ENCODE peak calls at places on chromosomes 7 and 10, in eight cellular contexts. One of them, this sample, is unnamed.

GRCh38 chr7:103799298-103799697 is 190.2 kb downstream of the RELN start:
- DNase-seq in HCT116: no peak
- DNase-seq in PC-3: no peak
- DNase-seq in GM23338: no peak
- DNase-seq in neural progenitor cell: no peak
- DNase-seq in OCI-LY7: no peak
- DNase-seq in GM23248: no peak
- DNase-seq in hepatocyte: no peak
- DNase-seq in this sample: no peak

GRCh38 chr7:156875766-156876165 is 17.2 kb downstream of the LMBR1 start:
- DNase-seq in HCT116: no peak
- DNase-seq in PC-3: no peak
- DNase-seq in GM23338: no peak
- DNase-seq in neural progenitor cell: no peak
- DNase-seq in OCI-LY7: no peak
- DNase-seq in GM23248: no peak
- DNase-seq in hepatocyte: no peak
- DNase-seq in this sample: no peak

GRCh38 chr7:5443678-5444077 is 20.0 kb upstream of the TNRC18 start:
- DNase-seq in HCT116: no peak
- DNase-seq in PC-3: no peak
- DNase-seq in GM23338: no peak
- DNase-seq in neural progenitor cell: no peak
- DNase-seq in OCI-LY7: no peak
- DNase-seq in GM23248: no peak
- DNase-seq in hepatocyte: no peak
- DNase-seq in this sample: no peak

GRCh38 chr7:123114288-123114687 is 85.5 kb downstream of the SLC13A1 start:
- DNase-seq in HCT116: no peak
- DNase-seq in PC-3: no peak
- DNase-seq in GM23338: no peak
- DNase-seq in neural progenitor cell: no peak
- DNase-seq in OCI-LY7: no peak
- DNase-seq in GM23248: no peak
- DNase-seq in hepatocyte: no peak
- DNase-seq in this sample: no peak

GRCh38 chr10:31526681-31527080 is 207.7 kb downstream of the ZEB1 start:
- DNase-seq in HCT116: no peak
- DNase-seq in PC-3: no peak
- DNase-seq in GM23338: peak
- DNase-seq in neural progenitor cell: no peak
- DNase-seq in OCI-LY7: no peak
- DNase-seq in GM23248: peak
- DNase-seq in hepatocyte: no peak
- DNase-seq in this sample: no peak

GRCh38 chr7:918118-918425 is 36.4 kb downstream of the ADAP1 start:
- DNase-seq in HCT116: no peak
- DNase-seq in PC-3: no peak
- DNase-seq in GM23338: no peak
- DNase-seq in neural progenitor cell: no peak
- DNase-seq in OCI-LY7: no peak
- DNase-seq in GM23248: no peak
- DNase-seq in hepatocyte: no peak
- DNase-seq in this sample: no peak

GRCh38 chr10:98659951-98660350 is 213.2 kb upstream of the HPS1 start:
- DNase-seq in HCT116: no peak
- DNase-seq in PC-3: no peak
- DNase-seq in GM23338: no peak
- DNase-seq in neural progenitor cell: no peak
- DNase-seq in OCI-LY7: no peak
- DNase-seq in GM23248: no peak
- DNase-seq in hepatocyte: no peak
- DNase-seq in this sample: no peak

GRCh38 chr10:20157314-20157713 is 341.1 kb downstream of the PLXDC2 start:
- DNase-seq in HCT116: no peak
- DNase-seq in PC-3: no peak
- DNase-seq in GM23338: no peak
- DNase-seq in neural progenitor cell: no peak
- DNase-seq in OCI-LY7: no peak
- DNase-seq in GM23248: no peak
- DNase-seq in hepatocyte: no peak
- DNase-seq in this sample: no peak

GRCh38 chr10:77299257-77299656 is 338.4 kb downstream of the KCNMA1 start:
- DNase-seq in HCT116: no peak
- DNase-seq in PC-3: no peak
- DNase-seq in GM23338: no peak
- DNase-seq in neural progenitor cell: no peak
- DNase-seq in OCI-LY7: no peak
- DNase-seq in GM23248: no peak
- DNase-seq in hepatocyte: no peak
- DNase-seq in this sample: no peak

GRCh38 chr7:2701832-2702593 is 14.0 kb downstream of the AMZ1 start:
- DNase-seq in HCT116: no peak
- DNase-seq in PC-3: no peak
- DNase-seq in GM23338: no peak
- DNase-seq in neural progenitor cell: no peak
- DNase-seq in OCI-LY7: no peak
- DNase-seq in GM23248: peak
- DNase-seq in hepatocyte: no peak
- DNase-seq in this sample: peak

DNA sequence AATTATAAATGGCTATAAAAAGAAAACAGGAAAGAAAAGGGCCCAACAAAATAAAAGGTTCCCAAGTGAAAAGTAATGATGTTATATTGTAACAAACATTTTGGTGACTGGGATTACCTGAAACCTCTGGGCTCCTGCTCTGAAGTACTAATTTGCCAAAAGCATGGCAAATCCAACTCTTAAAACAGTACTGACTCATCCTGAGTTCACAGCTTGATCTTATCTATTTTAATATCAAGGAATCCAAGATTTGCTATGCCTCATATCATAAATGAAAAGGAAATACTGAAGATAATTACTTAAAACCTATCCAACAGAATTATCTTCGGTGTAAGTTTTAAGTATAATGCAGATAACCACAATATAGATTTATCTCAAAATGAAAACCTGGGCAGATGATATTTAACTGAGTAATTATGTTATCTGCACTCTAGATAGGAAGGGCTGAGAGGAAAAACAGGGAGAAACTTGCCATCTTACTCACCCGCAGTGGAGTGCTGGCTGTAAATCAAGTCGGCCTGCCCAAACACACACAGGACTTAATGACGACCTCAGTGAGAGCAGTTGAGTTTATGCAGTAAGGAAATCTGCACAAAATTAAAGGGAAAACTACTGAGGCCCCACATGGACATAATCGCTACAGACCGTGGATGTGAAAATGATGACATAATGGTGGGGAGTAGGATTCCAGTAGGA is 48.4 kb downstream of the MPP7 start:
- DNase-seq in HCT116: peak
- DNase-seq in PC-3: peak
- DNase-seq in GM23338: no peak
- DNase-seq in neural progenitor cell: no peak
- DNase-seq in OCI-LY7: no peak
- DNase-seq in GM23248: peak
- DNase-seq in hepatocyte: peak
- DNase-seq in this sample: no peak
- TF ChIP-seq EZH2phosphoT487 in HCT116: no peak
- TF ChIP-seq EZH2phosphoT487 in PC-3: no peak
- TF ChIP-seq EZH2phosphoT487 in GM23338: no peak
- TF ChIP-seq EZH2phosphoT487 in neural progenitor cell: no peak
- TF ChIP-seq EZH2phosphoT487 in OCI-LY7: no peak
- TF ChIP-seq EZH2phosphoT487 in GM23248: no peak
- TF ChIP-seq EZH2phosphoT487 in hepatocyte: no peak
- TF ChIP-seq EZH2phosphoT487 in this sample: no peak

GRCh38 chr10:128982179-128982915 is 484.7 kb upstream of the MGMT start:
- DNase-seq in HCT116: no peak
- DNase-seq in PC-3: no peak
- DNase-seq in GM23338: no peak
- DNase-seq in neural progenitor cell: no peak
- DNase-seq in OCI-LY7: no peak
- DNase-seq in GM23248: no peak
- DNase-seq in hepatocyte: no peak
- DNase-seq in this sample: no peak
- TF ChIP-seq EZH2phosphoT487 in HCT116: no peak
- TF ChIP-seq EZH2phosphoT487 in PC-3: no peak
- TF ChIP-seq EZH2phosphoT487 in GM23338: no peak
- TF ChIP-seq EZH2phosphoT487 in neural progenitor cell: no peak
- TF ChIP-seq EZH2phosphoT487 in OCI-LY7: no peak
- TF ChIP-seq EZH2phosphoT487 in GM23248: no peak
- TF ChIP-seq EZH2phosphoT487 in hepatocyte: no peak
- TF ChIP-seq EZH2phosphoT487 in this sample: no peak

GRCh38 chr10:132961-133898 is 2.0 kb upstream of the ZMYND11 start:
- DNase-seq in HCT116: no peak
- DNase-seq in PC-3: peak
- DNase-seq in GM23338: peak
- DNase-seq in neural progenitor cell: peak
- DNase-seq in OCI-LY7: no peak
- DNase-seq in GM23248: peak
- DNase-seq in hepatocyte: peak
- DNase-seq in this sample: no peak

GRCh38 chr10:134743-135600 is at the start of gene ZMYND11:
- DNase-seq in HCT116: no peak
- DNase-seq in PC-3: peak
- DNase-seq in GM23338: peak
- DNase-seq in neural progenitor cell: peak
- DNase-seq in OCI-LY7: peak
- DNase-seq in GM23248: peak
- DNase-seq in hepatocyte: peak
- DNase-seq in this sample: peak

GRCh38 chr10:136465-136762 is 1.2 kb downstream of the ZMYND11 start:
- DNase-seq in HCT116: no peak
- DNase-seq in PC-3: no peak
- DNase-seq in GM23338: no peak
- DNase-seq in neural progenitor cell: no peak
- DNase-seq in OCI-LY7: no peak
- DNase-seq in GM23248: no peak
- DNase-seq in hepatocyte: no peak
- DNase-seq in this sample: no peak

GRCh38 chr10:135601-136464 is 578 bp downstream of the ZMYND11 start:
- DNase-seq in HCT116: no peak
- DNase-seq in PC-3: peak
- DNase-seq in GM23338: peak
- DNase-seq in neural progenitor cell: peak
- DNase-seq in OCI-LY7: peak
- DNase-seq in GM23248: peak
- DNase-seq in hepatocyte: peak
- DNase-seq in this sample: peak

GRCh38 chr10:134205-134742 is 981 bp upstream of the ZMYND11 start:
- DNase-seq in HCT116: no peak
- DNase-seq in PC-3: peak
- DNase-seq in GM23338: peak
- DNase-seq in neural progenitor cell: peak
- DNase-seq in OCI-LY7: no peak
- DNase-seq in GM23248: no peak
- DNase-seq in hepatocyte: peak
- DNase-seq in this sample: no peak
- TF ChIP-seq EZH2phosphoT487 in HCT116: no peak
- TF ChIP-seq EZH2phosphoT487 in PC-3: no peak
- TF ChIP-seq EZH2phosphoT487 in GM23338: no peak
- TF ChIP-seq EZH2phosphoT487 in neural progenitor cell: peak
- TF ChIP-seq EZH2phosphoT487 in OCI-LY7: no peak
- TF ChIP-seq EZH2phosphoT487 in GM23248: no peak
- TF ChIP-seq EZH2phosphoT487 in hepatocyte: no peak
- TF ChIP-seq EZH2phosphoT487 in this sample: no peak

GRCh38 chr10:132596742-132597279 is 59.2 kb downstream of the INPP5A start:
- DNase-seq in HCT116: no peak
- DNase-seq in PC-3: no peak
- DNase-seq in GM23338: no peak
- DNase-seq in neural progenitor cell: no peak
- DNase-seq in OCI-LY7: no peak
- DNase-seq in GM23248: no peak
- DNase-seq in hepatocyte: no peak
- DNase-seq in this sample: no peak

GRCh38 chr10:132593900-132594876 is 56.6 kb downstream of the INPP5A start:
- DNase-seq in HCT116: no peak
- DNase-seq in PC-3: no peak
- DNase-seq in GM23338: no peak
- DNase-seq in neural progenitor cell: no peak
- DNase-seq in OCI-LY7: no peak
- DNase-seq in GM23248: no peak
- DNase-seq in hepatocyte: no peak
- DNase-seq in this sample: no peak

GRCh38 chr10:132597654-132598053 is 60.1 kb downstream of the INPP5A start:
- DNase-seq in HCT116: no peak
- DNase-seq in PC-3: no peak
- DNase-seq in GM23338: no peak
- DNase-seq in neural progenitor cell: no peak
- DNase-seq in OCI-LY7: no peak
- DNase-seq in GM23248: no peak
- DNase-seq in hepatocyte: no peak
- DNase-seq in this sample: no peak

GRCh38 chr10:132595021-132595420 is 57.4 kb downstream of the INPP5A start:
- DNase-seq in HCT116: no peak
- DNase-seq in PC-3: no peak
- DNase-seq in GM23338: no peak
- DNase-seq in neural progenitor cell: no peak
- DNase-seq in OCI-LY7: no peak
- DNase-seq in GM23248: no peak
- DNase-seq in hepatocyte: no peak
- DNase-seq in this sample: no peak

DNA sequence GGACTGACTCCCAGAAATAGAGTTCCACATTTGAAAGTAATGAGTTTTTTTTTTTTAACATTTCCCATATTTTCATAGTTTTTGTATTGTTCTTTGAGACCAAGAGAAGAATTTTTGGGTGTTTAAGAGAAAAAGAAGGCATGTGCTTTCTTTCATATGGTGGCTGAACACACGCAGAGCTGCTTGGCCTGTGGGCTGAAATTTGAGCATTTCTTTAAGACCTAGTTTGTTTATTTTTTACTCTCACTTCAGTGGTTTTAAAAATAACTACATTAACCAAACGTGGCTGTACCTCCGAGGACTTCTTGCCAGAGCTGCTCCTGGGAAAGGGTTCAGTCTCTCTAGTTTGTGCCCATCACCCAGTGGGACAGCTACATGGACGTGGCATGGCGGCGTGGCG is 58.3 kb downstream of the INPP5A start:
- DNase-seq in HCT116: no peak
- DNase-seq in PC-3: no peak
- DNase-seq in GM23338: no peak
- DNase-seq in neural progenitor cell: no peak
- DNase-seq in OCI-LY7: no peak
- DNase-seq in GM23248: no peak
- DNase-seq in hepatocyte: no peak
- DNase-seq in this sample: no peak
- TF ChIP-seq EZH2phosphoT487 in HCT116: no peak
- TF ChIP-seq EZH2phosphoT487 in PC-3: no peak
- TF ChIP-seq EZH2phosphoT487 in GM23338: no peak
- TF ChIP-seq EZH2phosphoT487 in neural progenitor cell: no peak
- TF ChIP-seq EZH2phosphoT487 in OCI-LY7: no peak
- TF ChIP-seq EZH2phosphoT487 in GM23248: no peak
- TF ChIP-seq EZH2phosphoT487 in hepatocyte: no peak
- TF ChIP-seq EZH2phosphoT487 in this sample: no peak

GRCh38 chr10:29332061-29332760 is 43.3 kb downstream of the LYZL1 start:
- DNase-seq in HCT116: no peak
- DNase-seq in PC-3: no peak
- DNase-seq in GM23338: no peak
- DNase-seq in neural progenitor cell: no peak
- DNase-seq in OCI-LY7: no peak
- DNase-seq in GM23248: no peak
- DNase-seq in hepatocyte: no peak
- DNase-seq in this sample: no peak
- TF ChIP-seq EZH2phosphoT487 in HCT116: no peak
- TF ChIP-seq EZH2phosphoT487 in PC-3: no peak
- TF ChIP-seq EZH2phosphoT487 in GM23338: no peak
- TF ChIP-seq EZH2phosphoT487 in neural progenitor cell: no peak
- TF ChIP-seq EZH2phosphoT487 in OCI-LY7: no peak
- TF ChIP-seq EZH2phosphoT487 in GM23248: no peak
- TF ChIP-seq EZH2phosphoT487 in hepatocyte: no peak
- TF ChIP-seq EZH2phosphoT487 in this sample: no peak

GRCh38 chr10:72702868-72703581 is 11.1 kb downstream of the MCU start:
- DNase-seq in HCT116: no peak
- DNase-seq in PC-3: no peak
- DNase-seq in GM23338: no peak
- DNase-seq in neural progenitor cell: no peak
- DNase-seq in OCI-LY7: no peak
- DNase-seq in GM23248: peak
- DNase-seq in hepatocyte: no peak
- DNase-seq in this sample: no peak
- TF ChIP-seq EZH2phosphoT487 in HCT116: no peak
- TF ChIP-seq EZH2phosphoT487 in PC-3: no peak
- TF ChIP-seq EZH2phosphoT487 in GM23338: no peak
- TF ChIP-seq EZH2phosphoT487 in neural progenitor cell: no peak
- TF ChIP-seq EZH2phosphoT487 in OCI-LY7: no peak
- TF ChIP-seq EZH2phosphoT487 in GM23248: no peak
- TF ChIP-seq EZH2phosphoT487 in hepatocyte: no peak
- TF ChIP-seq EZH2phosphoT487 in this sample: no peak

This sample was measured in SK-N-SH.